ENCODE peak calls at places on chromosomes 7 and 10, in four cellular contexts. One of them, this sample, is unnamed.

GRCh38 chr7:65840446-65840845 is 32.4 kb upstream of the VKORC1L1 start:
- DNase-seq in astrocyte: no peak
- DNase-seq in hepatocyte: peak; percentile 62
- DNase-seq in DND-41: no peak
- DNase-seq in this sample: no peak

GRCh38 chr7:40299097-40299496 is 164.3 kb downstream of the SUGCT start:
- DNase-seq in astrocyte: peak; percentile 98
- DNase-seq in hepatocyte: peak; percentile 3
- DNase-seq in DND-41: peak; percentile 68
- DNase-seq in this sample: no peak

GRCh38 chr7:82036146-82036886 is 266.5 kb upstream of the HGF start:
- DNase-seq in astrocyte: peak; percentile 80
- DNase-seq in hepatocyte: no peak
- DNase-seq in DND-41: no peak
- DNase-seq in this sample: no peak

GRCh38 chr7:98869001-98869373 is 827 bp downstream of the TMEM130 start:
- DNase-seq in astrocyte: no peak
- DNase-seq in hepatocyte: no peak
- DNase-seq in DND-41: no peak
- DNase-seq in this sample: no peak

GRCh38 chr7:17559388-17559787 is 260.9 kb downstream of the AHR start:
- DNase-seq in astrocyte: peak; percentile 35
- DNase-seq in hepatocyte: peak; percentile 51
- DNase-seq in DND-41: no peak
- DNase-seq in this sample: no peak

GRCh38 chr10:28300027-28300426 is 2.8 kb downstream of the MPP7 start:
- DNase-seq in astrocyte: no peak
- DNase-seq in hepatocyte: no peak
- DNase-seq in DND-41: no peak
- DNase-seq in this sample: no peak

GRCh38 chr7:55043691-55044090 is 24.9 kb downstream of the EGFR start:
- DNase-seq in astrocyte: no peak
- DNase-seq in hepatocyte: no peak
- DNase-seq in DND-41: no peak
- DNase-seq in this sample: no peak

GRCh38 chr7:55977831-55978230 is 13.4 kb downstream of the NIPSNAP2 start:
- DNase-seq in astrocyte: peak; percentile 75
- DNase-seq in hepatocyte: no peak
- DNase-seq in DND-41: no peak
- DNase-seq in this sample: no peak

GRCh38 chr7:4612939-4613841 is 68.9 kb upstream of the FOXK1 start:
- DNase-seq in astrocyte: peak; percentile 75
- DNase-seq in hepatocyte: no peak
- DNase-seq in DND-41: no peak
- DNase-seq in this sample: no peak

GRCh38 chr10:4704034-4704545 is 121.9 kb upstream of the AKR1E2 start:
- DNase-seq in astrocyte: peak; percentile 100
- DNase-seq in hepatocyte: peak; percentile 15
- DNase-seq in DND-41: no peak
- DNase-seq in this sample: peak; percentile 34

GRCh38 chr10:106626371-106626770 is 538.1 kb downstream of the SORCS1 start:
- DNase-seq in astrocyte: no peak
- DNase-seq in hepatocyte: no peak
- DNase-seq in DND-41: no peak
- DNase-seq in this sample: no peak

GRCh38 chr7:45156516-45157272 is 897 bp upstream of the RAMP3 start:
- DNase-seq in astrocyte: no peak
- DNase-seq in hepatocyte: no peak
- DNase-seq in DND-41: no peak
- DNase-seq in this sample: no peak
- TF ChIP-seq EZH2 in astrocyte: no peak
- TF ChIP-seq EZH2 in hepatocyte: no peak
- TF ChIP-seq EZH2 in DND-41: no peak
- TF ChIP-seq EZH2 in this sample: no peak

DNA sequence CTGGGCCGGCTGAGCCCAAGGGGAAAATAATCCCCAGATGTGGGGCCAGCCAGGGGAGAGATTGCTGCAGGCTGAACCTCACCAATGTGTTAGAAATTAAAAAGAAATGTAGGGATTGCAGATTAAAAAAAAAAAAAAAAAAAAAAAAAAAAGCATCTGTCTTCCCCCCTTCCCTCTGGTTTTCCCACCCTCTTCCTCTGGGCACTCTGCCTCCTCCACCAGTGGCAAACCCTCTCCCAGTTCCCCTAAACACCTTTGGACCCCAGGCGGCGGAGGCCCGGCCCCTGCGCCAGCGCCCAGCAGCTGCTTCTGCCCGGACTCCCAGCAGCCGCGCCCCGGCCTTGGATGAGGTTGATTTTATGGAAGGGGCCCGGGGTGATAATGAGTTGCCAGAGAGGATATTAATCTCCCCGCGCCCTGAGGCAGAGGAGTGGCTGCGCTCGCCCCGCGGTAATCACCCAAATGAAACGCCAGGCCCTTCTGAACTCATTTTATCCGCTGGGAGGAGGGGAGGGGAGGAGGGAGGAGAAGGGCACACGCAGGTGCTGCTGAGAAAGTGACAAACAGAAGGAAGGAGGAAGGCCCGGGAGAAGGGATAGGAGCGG is 6.9 kb downstream of the MNX1 start:
- DNase-seq in astrocyte: no peak
- DNase-seq in hepatocyte: no peak
- DNase-seq in DND-41: no peak
- DNase-seq in this sample: peak; percentile 0
- TF ChIP-seq EZH2 in astrocyte: no peak
- TF ChIP-seq EZH2 in hepatocyte: no peak
- TF ChIP-seq EZH2 in DND-41: no peak
- TF ChIP-seq EZH2 in this sample: no peak

DNA sequence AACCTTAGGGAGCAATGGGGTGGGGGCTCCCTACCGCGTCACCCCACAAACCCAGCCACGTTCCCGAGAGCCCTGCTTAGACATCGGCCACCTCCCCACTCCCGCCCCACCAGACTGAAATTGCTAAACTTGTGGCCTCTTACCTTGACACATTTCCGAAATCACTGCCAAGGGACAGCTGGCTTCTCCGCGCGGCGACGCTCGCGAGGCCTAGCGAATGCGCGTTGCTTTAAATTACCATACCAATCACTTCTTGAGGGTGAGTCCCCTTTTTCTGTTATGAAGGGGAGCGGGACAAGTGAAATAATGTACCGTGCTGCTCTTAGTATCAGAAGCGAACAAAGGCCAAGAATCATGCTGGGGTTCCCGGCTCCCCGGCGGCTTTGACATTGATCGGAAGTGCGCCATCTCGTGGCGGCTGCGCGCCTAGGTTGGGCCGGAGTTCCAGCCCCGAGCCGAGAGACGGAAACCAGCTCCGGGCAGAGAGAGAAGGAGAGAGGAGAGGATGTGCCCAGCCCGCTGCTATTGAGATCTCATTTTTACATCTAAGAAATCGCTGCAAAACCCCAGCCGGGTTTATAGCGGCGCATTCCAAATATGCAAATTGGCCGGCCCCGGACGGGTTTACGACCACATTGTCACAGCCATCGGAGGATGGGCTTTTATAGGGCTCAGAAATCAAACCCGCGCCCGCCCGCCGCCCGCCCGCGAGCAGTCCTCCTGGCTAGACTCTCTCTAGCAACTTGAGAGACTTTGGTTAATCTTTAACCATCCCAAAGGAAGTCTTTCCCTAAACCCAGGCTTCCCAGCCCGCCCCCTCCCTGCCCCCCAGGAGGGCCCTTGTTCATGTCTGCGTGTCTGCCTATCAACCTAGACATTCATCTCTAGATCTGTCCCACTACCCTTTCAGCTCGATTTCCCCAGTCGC is 5.3 kb downstream of the HOXA11 start:
- DNase-seq in astrocyte: no peak
- DNase-seq in hepatocyte: peak; percentile 87
- DNase-seq in DND-41: no peak
- DNase-seq in this sample: no peak
- TF ChIP-seq EZH2 in astrocyte: peak; percentile 79
- TF ChIP-seq EZH2 in hepatocyte: peak; percentile 84
- TF ChIP-seq EZH2 in DND-41: no peak
- TF ChIP-seq EZH2 in this sample: no peak

GRCh38 chr7:518630-519428 is 817 bp downstream of the PDGFA start:
- DNase-seq in astrocyte: peak; percentile 81
- DNase-seq in hepatocyte: peak; percentile 91
- DNase-seq in DND-41: peak; percentile 85
- DNase-seq in this sample: no peak

GRCh38 chr7:521221-522070 is 1.8 kb upstream of the PDGFA start:
- DNase-seq in astrocyte: no peak
- DNase-seq in hepatocyte: peak; percentile 79
- DNase-seq in DND-41: peak; percentile 20
- DNase-seq in this sample: no peak

GRCh38 chr7:520503-521161 is 986 bp upstream of the PDGFA start:
- DNase-seq in astrocyte: no peak
- DNase-seq in hepatocyte: peak; percentile 70
- DNase-seq in DND-41: no peak
- DNase-seq in this sample: no peak

GRCh38 chr7:519429-519973 is at the start of gene PDGFA:
- DNase-seq in astrocyte: peak; percentile 37
- DNase-seq in hepatocyte: peak; percentile 85
- DNase-seq in DND-41: no peak
- DNase-seq in this sample: no peak

GRCh38 chr7:519974-520458 is 370 bp upstream of the PDGFA start:
- DNase-seq in astrocyte: peak; percentile 49
- DNase-seq in hepatocyte: peak; percentile 83
- DNase-seq in DND-41: peak; percentile 84
- DNase-seq in this sample: no peak
- TF ChIP-seq EZH2 in astrocyte: no peak
- TF ChIP-seq EZH2 in hepatocyte: peak; percentile 3
- TF ChIP-seq EZH2 in DND-41: no peak
- TF ChIP-seq EZH2 in this sample: no peak

DNA sequence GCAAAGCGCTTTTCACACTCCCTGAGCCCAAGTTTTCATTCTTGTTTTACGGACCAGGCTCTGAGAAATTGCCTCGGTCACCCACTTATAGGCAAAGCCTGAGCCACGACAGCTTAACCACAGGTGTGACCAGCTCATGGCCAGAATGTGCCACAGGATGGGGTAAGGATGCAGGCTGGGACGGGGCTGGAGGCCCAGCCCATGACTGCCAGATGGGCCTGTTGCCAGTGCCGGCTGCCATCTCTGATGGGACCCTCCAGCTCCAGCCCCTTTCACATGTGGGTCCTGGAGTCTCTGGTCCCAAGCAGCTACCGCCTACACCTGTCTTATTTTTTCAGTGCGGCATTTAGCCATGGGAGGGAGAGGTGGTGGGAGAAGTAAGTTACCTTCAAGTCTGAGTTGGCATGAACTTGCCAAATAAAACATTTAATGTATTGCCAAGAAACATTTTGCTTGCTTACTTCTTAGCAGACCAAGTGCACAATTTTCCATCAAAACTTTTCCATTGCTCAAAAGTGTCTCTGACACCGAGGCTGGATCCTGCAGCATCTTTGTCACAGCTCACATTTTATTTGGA is 142.7 kb downstream of the GRK5 start:
- DNase-seq in astrocyte: no peak
- DNase-seq in hepatocyte: no peak
- DNase-seq in DND-41: no peak
- DNase-seq in this sample: no peak
- TF ChIP-seq EZH2 in astrocyte: no peak
- TF ChIP-seq EZH2 in hepatocyte: no peak
- TF ChIP-seq EZH2 in DND-41: no peak
- TF ChIP-seq EZH2 in this sample: no peak

GRCh38 chr10:15238553-15239335 is 70.3 kb upstream of the NMT2 start:
- DNase-seq in astrocyte: peak; percentile 73
- DNase-seq in hepatocyte: no peak
- DNase-seq in DND-41: no peak
- DNase-seq in this sample: no peak
- TF ChIP-seq EZH2 in astrocyte: no peak
- TF ChIP-seq EZH2 in hepatocyte: no peak
- TF ChIP-seq EZH2 in DND-41: no peak
- TF ChIP-seq EZH2 in this sample: no peak

DNA sequence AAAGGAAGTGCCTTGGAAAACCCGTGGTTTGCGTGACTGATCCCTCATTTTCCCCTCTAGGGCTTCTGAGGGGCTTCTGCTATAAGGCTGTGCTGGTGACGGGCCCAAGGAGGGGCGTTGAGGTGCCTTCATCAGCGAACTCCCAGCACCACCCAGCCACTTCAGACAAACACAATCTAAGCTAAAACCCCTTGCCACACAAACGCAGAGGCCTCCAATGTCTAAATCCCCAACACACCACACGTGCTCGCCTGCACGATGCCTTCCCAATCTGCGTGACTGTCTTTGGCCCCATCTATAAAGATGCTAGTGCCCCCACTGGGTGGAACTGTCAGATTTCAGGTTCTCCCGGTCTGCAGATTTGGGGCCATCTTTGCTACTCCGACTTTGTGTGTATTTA is 4.1 kb upstream of the GAD2 start:
- DNase-seq in astrocyte: no peak
- DNase-seq in hepatocyte: no peak
- DNase-seq in DND-41: no peak
- DNase-seq in this sample: no peak
- TF ChIP-seq EZH2 in astrocyte: no peak
- TF ChIP-seq EZH2 in hepatocyte: no peak
- TF ChIP-seq EZH2 in DND-41: no peak
- TF ChIP-seq EZH2 in this sample: no peak

DNA sequence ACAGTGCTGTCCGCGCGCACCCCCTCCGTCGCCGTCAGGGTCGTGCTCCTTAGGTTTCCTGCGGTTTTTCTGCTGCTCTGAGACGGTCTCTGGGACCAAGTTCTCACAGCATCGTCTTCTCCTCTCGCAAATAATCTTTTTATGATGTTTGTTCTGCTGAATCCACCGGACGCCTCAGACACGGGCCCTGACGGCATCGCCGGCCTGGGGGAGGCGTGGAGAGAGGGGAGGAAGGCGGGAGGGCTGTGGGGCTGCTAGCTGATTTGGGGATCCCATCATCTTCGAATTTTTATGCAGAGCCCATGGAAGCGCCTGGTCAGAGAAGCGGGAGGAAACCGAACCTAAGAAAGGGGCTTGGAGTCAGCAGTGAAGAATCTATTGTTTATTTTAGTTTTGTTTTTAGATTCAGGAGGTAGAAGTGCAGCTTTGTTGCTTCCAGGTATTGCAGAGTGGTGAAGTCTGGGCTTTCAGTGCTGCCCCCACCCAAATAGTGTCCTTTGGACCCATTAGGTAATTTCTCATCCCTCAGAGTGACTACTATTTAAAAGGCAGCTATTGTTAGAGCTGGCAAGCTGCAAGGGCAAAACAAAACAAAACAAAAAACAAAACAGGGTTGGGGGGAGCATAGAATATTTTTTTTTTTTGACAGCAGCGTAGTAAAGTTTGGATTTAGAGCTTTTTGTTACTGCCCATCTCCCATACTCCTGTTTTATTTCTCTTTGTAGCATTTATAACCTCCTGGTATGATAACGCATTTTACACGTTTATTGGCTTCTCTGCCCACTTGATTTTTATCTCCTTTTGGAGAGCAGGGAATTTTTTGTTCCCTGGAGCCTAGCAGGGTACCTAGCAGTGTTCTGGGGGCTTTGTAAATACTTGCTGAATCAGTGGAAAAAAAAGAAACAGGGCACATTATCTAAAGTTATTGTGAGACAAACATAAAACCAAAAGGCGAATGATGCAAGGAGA is 92.6 kb downstream of the SPAG6 start:
- DNase-seq in astrocyte: no peak
- DNase-seq in hepatocyte: peak; percentile 54
- DNase-seq in DND-41: no peak
- DNase-seq in this sample: peak; percentile 7
- TF ChIP-seq EZH2 in astrocyte: no peak
- TF ChIP-seq EZH2 in hepatocyte: no peak
- TF ChIP-seq EZH2 in DND-41: peak; percentile 46
- TF ChIP-seq EZH2 in this sample: no peak

GRCh38 chr7:96989859-96990317 is 15.5 kb upstream of the DLX6 start:
- DNase-seq in astrocyte: no peak
- DNase-seq in hepatocyte: no peak
- DNase-seq in DND-41: no peak
- DNase-seq in this sample: no peak
- TF ChIP-seq EZH2 in astrocyte: no peak
- TF ChIP-seq EZH2 in hepatocyte: peak; percentile 22
- TF ChIP-seq EZH2 in DND-41: no peak
- TF ChIP-seq EZH2 in this sample: no peak